ENCODE peak calls at places on chromosomes 13 and 19, in four cellular contexts. S, X, V and Q are unnamed samples.

GRCh38 chr13:99205621-99206220 is 5.1 kb downstream of the UBAC2 start:
- DNase-seq in X (no peak), S (no peak), V (no peak), Q (no peak)

GRCh38 chr13:59363950-59364349 is 799.8 kb downstream of the DIAPH3 start:
- DNase-seq in S (no peak), X (no peak), V (no peak), Q (no peak)

GRCh38 chr19:8004723-8005513 is 523 bp downstream of the ELAVL1 start:
- DNase-seq in V (no peak), S (no peak), X (peak; percentile 26), Q (peak; percentile 3)

GRCh38 chr13:43489168-43489730 is 297.5 kb downstream of the ENOX1 start:
- DNase-seq in V (no peak), X (no peak), S (no peak), Q (no peak)

GRCh38 chr13:46339035-46339666 is 47.9 kb downstream of the RUBCNL start:
- DNase-seq in V (no peak), X (no peak), S (no peak), Q (no peak)

GRCh38 chr13:72536668-72537399 is 190.6 kb downstream of the MZT1 start:
- DNase-seq in S (no peak), V (no peak), X (no peak), Q (no peak)

GRCh38 chr19:14031719-14032480 is at the start of gene IL27RA:
- DNase-seq in V (no peak), X (peak; percentile 21), S (peak; percentile 65), Q (peak; percentile 54)

GRCh38 chr13:50845211-50845610 is 1.7 kb upstream of the DLEU7 start:
- DNase-seq in V (no peak), S (no peak), X (no peak), Q (no peak)

GRCh38 chr13:33072282-33072681 is 56.1 kb downstream of the KL start:
- DNase-seq in S (no peak), V (no peak), X (peak; percentile 35), Q (no peak)

GRCh38 chr13:49183672-49184315 is 36.3 kb upstream of the MLNR start:
- DNase-seq in X (no peak), S (no peak), V (no peak), Q (no peak)

GRCh38 chr13:34258646-34259386 is 440.9 kb downstream of the RFC3 start:
- DNase-seq in S (no peak), X (no peak), V (no peak), Q (no peak)

GRCh38 chr13:22074403-22074802 is 403.5 kb downstream of the FGF9 start:
- DNase-seq in X (no peak), S (no peak), V (no peak), Q (no peak)

GRCh38 chr13:67298297-67298696 is 68.2 kb upstream of the PCDH9 start:
- DNase-seq in V (no peak), X (no peak), S (no peak), Q (no peak)

GRCh38 chr13:26896986-26897668 is 136.5 kb upstream of the GPR12 start:
- DNase-seq in S (no peak), V (no peak), X (no peak), Q (no peak)

GRCh38 chr13:27005976-27006518 is 165.6 kb downstream of the USP12 start:
- DNase-seq in S (no peak), X (no peak), V (no peak), Q (no peak)

GRCh38 chr19:23823952-23824389 is 65.3 kb upstream of the ZNF681 start:
- DNase-seq in X (no peak), S (no peak), V (no peak), Q (no peak)

GRCh38 chr19:57947088-57947418 is 453 bp downstream of the ZNF256 start:
- DNase-seq in S (no peak), V (no peak), X (no peak), Q (peak; percentile 4)

GRCh38 chr19:46408611-46409039 is 4.7 kb downstream of the CCDC8 start:
- DNase-seq in V (no peak), X (no peak), S (peak; percentile 61), Q (no peak)